ENCODE peak calls at places on chromosomes 2 and 18, in four cellular contexts. R, Q, I and U are unnamed samples.

GRCh38 chr2:101064868-101065549 is 62.9 kb downstream of the RPL31 start:
- DNase-seq in R (peak), Q (no peak), I (peak), U (no peak)

GRCh38 chr18:55102508-55102907 is 143.2 kb upstream of the CCDC68 start:
- DNase-seq in R (no peak), Q (no peak), I (no peak), U (no peak)

GRCh38 chr2:231909631-231910030 is 16.6 kb downstream of the NPPC start:
- DNase-seq in R (no peak), Q (no peak), I (no peak), U (no peak)

GRCh38 chr2:16123421-16123820 is 183.1 kb downstream of the MYCN start:
- DNase-seq in R (no peak), Q (no peak), I (no peak), U (no peak)

GRCh38 chr2:17672583-17673317 is 80.9 kb downstream of the SMC6 start:
- DNase-seq in R (peak), Q (no peak), I (peak), U (no peak)

GRCh38 chr2:172270278-172271079 is 156.9 kb upstream of the ITGA6 start:
- DNase-seq in R (no peak), Q (no peak), I (no peak), U (no peak)

GRCh38 chr2:23803275-23803964 is 123.5 kb downstream of the ATAD2B start:
- DNase-seq in R (no peak), Q (no peak), I (no peak), U (no peak)

GRCh38 chr18:32701288-32701687 is 71.5 kb downstream of the KLHL14 start:
- DNase-seq in R (no peak), Q (no peak), I (no peak), U (no peak)

GRCh38 chr2:65349863-65350262 is 82.5 kb downstream of the SPRED2 start:
- DNase-seq in R (no peak), Q (no peak), I (peak), U (no peak)

GRCh38 chr2:66846887-66847286 is 412.0 kb downstream of the MEIS1 start:
- DNase-seq in R (peak), Q (no peak), I (no peak), U (no peak)

GRCh38 chr2:28691774-28692281 is 59.8 kb upstream of the PPP1CB start:
- DNase-seq in R (peak), Q (no peak), I (peak), U (no peak)

GRCh38 chr2:75603477-75603876 is 42.7 kb upstream of the EVA1A start:
- DNase-seq in R (no peak), Q (no peak), I (no peak), U (no peak)

GRCh38 chr2:65309699-65310098 is 82.1 kb downstream of the ACTR2 start:
- DNase-seq in R (no peak), Q (no peak), I (no peak), U (no peak)

GRCh38 chr2:240357641-240358012 is 77.8 kb upstream of the GPC1 start:
- DNase-seq in R (no peak), Q (no peak), I (no peak), U (no peak)

GRCh38 chr18:3540805-3541548 is 91.0 kb downstream of the TGIF1 start:
- DNase-seq in R (peak), Q (no peak), I (no peak), U (no peak)